ENCODE peak calls at places on chromosomes 1 and 21, in four cellular contexts. M is BJ, R is right lobe of liver, O is fibroblast of lung. Z is an unnamed sample.

GRCh38 chr1:39026947-39027507 is 877 bp downstream of the NDUFS5 start:
- DNase-seq in M (no peak), R (no peak), O (no peak), Z (no peak)

GRCh38 chr1:28066393-28067154 is 21.8 kb downstream of the EYA3 start:
- DNase-seq in M (no peak), R (no peak), O (no peak), Z (no peak)

GRCh38 chr1:96183928-96184327 is 537.7 kb upstream of the PTBP2 start:
- DNase-seq in M (no peak), R (no peak), O (no peak), Z (no peak)

GRCh38 chr21:43268804-43269186 is 100.0 kb downstream of the CRYAA start:
- DNase-seq in M (no peak), R (peak), O (no peak), Z (no peak)

GRCh38 chr1:66286307-66286706 is 247.6 kb upstream of the SGIP1 start:
- DNase-seq in M (no peak), R (no peak), O (no peak), Z (no peak)

GRCh38 chr1:153122831-153123421 is 9.6 kb upstream of the SPRR2F start:
- DNase-seq in M (no peak), R (no peak), O (no peak), Z (no peak)

GRCh38 chr1:178599745-178600144 is 86.8 kb downstream of the TEX35 start:
- DNase-seq in M (no peak), R (no peak), O (no peak), Z (no peak)

GRCh38 chr1:59568158-59568935 is 246.4 kb upstream of the HOOK1 start:
- DNase-seq in M (no peak), R (no peak), O (no peak), Z (no peak)

GRCh38 chr1:200042437-200043329 is 15.2 kb downstream of the NR5A2 start:
- DNase-seq in M (no peak), R (peak), O (no peak), Z (no peak)

GRCh38 chr1:202320081-202320405 is 21.7 kb downstream of the UBE2T start:
- DNase-seq in M (no peak), R (no peak), O (no peak), Z (no peak)

GRCh38 chr1:175481126-175482071 is 262.0 kb downstream of the TNR start:
- DNase-seq in M (no peak), R (no peak), O (peak), Z (no peak)

GRCh38 chr21:31473685-31474345 is 129.8 kb upstream of the TIAM1 start:
- DNase-seq in M (no peak), R (no peak), O (peak), Z (no peak)

GRCh38 chr21:26501622-26502021 is 71.5 kb downstream of the CYYR1 start:
- DNase-seq in M (no peak), R (no peak), O (no peak), Z (no peak)

GRCh38 chr1:101291562-101292035 is 54.8 kb downstream of the S1PR1 start:
- DNase-seq in M (peak), R (no peak), O (peak), Z (no peak)

GRCh38 chr1:77036560-77036959 is 169.3 kb downstream of the ST6GALNAC5 start:
- DNase-seq in M (no peak), R (no peak), O (peak), Z (no peak)

GRCh38 chr1:242205622-242206489 is 207.0 kb upstream of the MAP1LC3C start:
- DNase-seq in M (no peak), R (no peak), O (peak), Z (no peak)

GRCh38 chr1:32891630-32892029 is 5.3 kb downstream of the HPCA start:
- DNase-seq in M (no peak), R (no peak), O (no peak), Z (no peak)

GRCh38 chr1:32892368-32893197 is 6.3 kb downstream of the HPCA start:
- DNase-seq in M (no peak), R (no peak), O (peak), Z (no peak)

GRCh38 chr1:32894681-32895080 is 6.5 kb downstream of the TMEM54 start:
- DNase-seq in M (no peak), R (peak), O (no peak), Z (no peak)

GRCh38 chr1:32894019-32894600 is 7.1 kb downstream of the TMEM54 start:
- DNase-seq in M (no peak), R (peak), O (no peak), Z (no peak)

DNA sequence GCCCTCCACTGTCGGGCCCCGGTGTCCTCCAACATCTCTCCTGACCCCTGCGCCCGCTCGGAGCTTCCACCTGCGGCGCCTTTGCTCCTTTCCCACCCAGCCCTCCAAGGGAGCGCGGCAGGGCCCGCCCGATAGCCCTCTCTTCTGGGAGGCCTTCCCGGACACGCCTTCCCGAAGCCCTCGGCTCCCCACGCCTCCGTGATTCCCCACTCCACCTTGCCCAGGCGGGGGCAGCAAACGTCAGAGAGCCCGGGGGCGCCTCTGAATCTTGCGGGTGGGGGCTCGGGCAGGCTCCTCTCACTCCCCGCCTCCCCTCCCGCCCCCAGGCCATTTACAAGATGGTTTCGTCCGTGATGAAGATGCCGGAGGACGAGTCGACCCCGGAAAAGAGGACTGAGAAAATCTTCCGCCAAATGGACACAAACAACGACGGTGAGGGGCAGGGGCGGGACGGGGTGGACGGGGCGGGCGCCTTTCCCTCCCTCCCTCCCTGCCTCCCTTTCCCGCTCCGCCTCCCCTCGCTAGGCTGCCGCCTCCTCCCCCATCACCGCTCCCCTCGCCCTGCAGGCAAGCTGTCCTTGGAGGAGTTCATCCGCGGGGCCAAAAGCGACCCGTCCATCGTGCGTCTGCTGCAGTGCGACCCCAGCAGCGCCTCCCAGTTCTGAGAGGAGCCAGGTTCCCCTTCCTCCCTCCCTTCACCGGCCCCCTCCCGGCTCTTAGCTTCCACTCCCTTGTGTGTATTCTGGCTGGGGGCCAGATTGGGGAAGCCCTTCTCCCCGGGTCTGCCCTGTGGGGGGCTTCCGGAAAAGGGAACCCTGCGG is 7.1 kb downstream of the HPCA start:
- DNase-seq in M (no peak), R (peak), O (peak), Z (no peak)
- TF ChIP-seq CTCF in M (peak), R (no peak), O (no peak), Z (no peak)

GRCh38 chr1:184483101-184483813 is 96.4 kb downstream of the C1orf21 start:
- DNase-seq in M (peak), R (no peak), O (peak), Z (no peak)
- TF ChIP-seq CTCF in M (peak), R (no peak), O (peak), Z (no peak)

GRCh38 chr1:93707956-93708355 is 26.3 kb upstream of the BCAR3 start:
- DNase-seq in M (no peak), R (no peak), O (no peak), Z (no peak)

GRCh38 chr1:93710949-93711591 is 29.4 kb upstream of the BCAR3 start:
- DNase-seq in M (no peak), R (no peak), O (peak), Z (no peak)

GRCh38 chr1:93710499-93710898 is 28.9 kb upstream of the BCAR3 start:
- DNase-seq in M (no peak), R (no peak), O (no peak), Z (no peak)

GRCh38 chr1:93705897-93706500 is 24.4 kb upstream of the BCAR3 start:
- DNase-seq in M (no peak), R (no peak), O (peak), Z (no peak)

DNA sequence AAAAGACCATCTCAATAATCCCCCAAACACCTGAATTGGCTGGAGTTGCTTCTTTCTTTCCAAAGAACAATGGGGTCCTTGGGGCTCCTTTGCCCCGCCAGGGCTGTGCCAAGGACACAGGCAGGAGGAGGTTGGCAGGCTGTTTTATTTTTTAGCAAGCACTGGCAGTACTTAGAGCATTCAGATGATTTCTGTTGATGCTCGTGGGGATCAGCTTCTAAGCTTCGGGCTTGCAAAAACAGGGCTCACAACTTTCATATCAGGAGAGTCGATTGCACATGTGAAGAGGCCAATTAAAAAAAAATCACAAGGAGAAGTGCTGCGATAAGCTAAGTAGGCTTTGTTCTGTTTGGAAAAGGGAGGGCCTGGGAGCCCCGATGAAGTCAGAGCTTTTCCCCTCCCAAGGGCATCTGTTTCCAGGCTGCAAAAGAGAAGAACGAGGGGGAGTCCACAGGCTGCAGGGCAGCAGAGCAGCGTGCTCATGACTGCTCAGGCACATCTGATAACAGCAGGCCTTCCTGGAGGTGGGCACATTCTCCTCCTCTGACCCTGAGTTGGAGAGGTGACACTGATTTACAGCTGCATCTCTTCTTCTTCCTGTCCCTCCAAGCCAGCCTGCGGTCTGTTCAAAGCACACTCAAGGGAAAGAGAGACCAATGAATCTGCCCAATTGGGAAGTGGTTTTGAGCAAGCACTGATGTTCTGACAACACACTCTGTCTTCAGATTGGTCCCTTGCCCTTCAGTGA is 27.3 kb upstream of the BCAR3 start:
- DNase-seq in M (no peak), R (no peak), O (no peak), Z (no peak)
- TF ChIP-seq CTCF in M (no peak), R (no peak), O (no peak), Z (no peak)

DNA sequence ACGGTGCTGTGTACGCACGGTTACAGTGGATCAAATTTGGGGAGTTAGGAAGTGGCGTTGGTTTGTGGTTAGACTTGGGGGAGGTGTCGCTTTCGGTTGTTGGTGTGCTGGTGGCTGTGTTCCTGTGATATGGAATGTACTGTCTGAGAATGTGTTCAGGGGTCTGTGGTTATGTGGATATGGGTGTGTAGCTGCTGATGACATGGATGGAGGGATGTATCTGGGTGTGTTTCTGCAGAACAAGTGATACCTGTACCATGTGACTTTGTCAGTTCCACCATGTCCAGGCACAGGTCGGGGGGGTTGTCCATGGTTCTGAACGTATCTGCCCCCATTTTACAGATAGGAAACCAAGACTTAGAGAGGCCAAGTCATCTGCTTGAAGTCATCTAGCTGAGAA is 22.7 kb downstream of the PAX7 start:
- DNase-seq in M (no peak), R (no peak), O (no peak), Z (no peak)
- TF ChIP-seq CTCF in M (no peak), R (no peak), O (no peak), Z (no peak)

GRCh38 chr1:203368624-203369451 is 17.9 kb upstream of the FMOD start:
- DNase-seq in M (peak), R (no peak), O (peak), Z (no peak)
- TF ChIP-seq CTCF in M (peak), R (peak), O (peak), Z (no peak)

GRCh38 chr1:219988387-219988786 is 57.9 kb downstream of the EPRS1 start:
- DNase-seq in M (no peak), R (no peak), O (no peak), Z (no peak)

GRCh38 chr1:219991511-219991810 is 54.8 kb downstream of the EPRS1 start:
- DNase-seq in M (no peak), R (no peak), O (no peak), Z (no peak)

GRCh38 chr1:219993554-219994433 is 52.5 kb downstream of the EPRS1 start:
- DNase-seq in M (no peak), R (no peak), O (no peak), Z (no peak)

GRCh38 chr1:219988818-219989217 is 57.5 kb downstream of the EPRS1 start:
- DNase-seq in M (no peak), R (no peak), O (no peak), Z (no peak)

GRCh38 chr1:219990782-219991510 is 55.4 kb downstream of the EPRS1 start:
- DNase-seq in M (no peak), R (no peak), O (peak), Z (no peak)
- TF ChIP-seq CTCF in M (peak), R (peak), O (peak), Z (peak)

Z was measured in CD4-positive, alpha-beta T cell.